ENCODE peak calls at places on chromosome 10, in four cellular contexts. L is NCI-H1092 treated with DMSO at 0.1 percent for 48 hours, W is iPS DF 6.9, K is hepatocyte. U is an unnamed sample.

GRCh38 chr10:4945706-4946348 is 17.4 kb upstream of the AKR1C1 start:
- DNase-seq in L (no peak), W (no peak), K (no peak), U (no peak)

GRCh38 chr10:97184971-97185325 is 811 bp downstream of the SLIT1 start:
- DNase-seq in L (no peak), W (no peak), K (no peak), U (no peak)

GRCh38 chr10:132158122-132158741 is 28.5 kb upstream of the DPYSL4 start:
- DNase-seq in L (no peak), W (no peak), K (no peak), U (no peak)

GRCh38 chr10:35274511-35275060 is 61.7 kb upstream of the CCNY start:
- DNase-seq in L (peak; percentile 20), W (no peak), K (no peak), U (no peak)

GRCh38 chr10:88243847-88244730 is 339.0 kb downstream of the RNLS start:
- DNase-seq in L (peak; percentile 64), W (no peak), K (peak; percentile 78), U (no peak)

GRCh38 chr10:132461103-132461682 is 64.2 kb downstream of the PWWP2B start:
- DNase-seq in L (no peak), W (no peak), K (no peak), U (no peak)

GRCh38 chr10:77940225-77940624 is 13.7 kb upstream of the DLG5 start:
- DNase-seq in L (no peak), W (no peak), K (no peak), U (no peak)

GRCh38 chr10:29728541-29729049 is 93.8 kb upstream of the SVIL start:
- DNase-seq in L (no peak), W (no peak), K (no peak), U (no peak)

GRCh38 chr10:109062371-109062770 is 860.9 kb downstream of the XPNPEP1 start:
- DNase-seq in L (no peak), W (no peak), K (peak; percentile 11), U (no peak)

GRCh38 chr10:133310399-133310755 is 1.7 kb downstream of the ZNF511 start:
- DNase-seq in L (no peak), W (no peak), K (no peak), U (no peak)

GRCh38 chr10:50369931-50370330 is 118.6 kb upstream of the ASAH2 start:
- DNase-seq in L (no peak), W (no peak), K (no peak), U (no peak)

GRCh38 chr10:96614515-96614914 is 27.7 kb upstream of the TM9SF3 start:
- DNase-seq in L (peak; percentile 25), W (no peak), K (peak; percentile 34), U (peak; percentile 95)

GRCh38 chr10:133127291-133128125 is 32.5 kb upstream of the KNDC1 start:
- DNase-seq in L (no peak), W (no peak), K (no peak), U (peak; percentile 44)

GRCh38 chr10:93554760-93555432 is 11.6 kb upstream of the FFAR4 start:
- DNase-seq in L (peak; percentile 47), W (peak; percentile 83), K (peak; percentile 87), U (peak; percentile 65)

GRCh38 chr10:98371421-98371820 is 43.6 kb downstream of the PYROXD2 start:
- DNase-seq in L (peak; percentile 1), W (no peak), K (no peak), U (no peak)

GRCh38 chr10:122286872-122287271 is 15.8 kb downstream of the BTBD16 start:
- DNase-seq in L (no peak), W (no peak), K (peak; percentile 40), U (no peak)

GRCh38 chr10:1215862-1216575 is 159.8 kb downstream of the WDR37 start:
- DNase-seq in L (no peak), W (no peak), K (no peak), U (no peak)

GRCh38 chr10:28403090-28403489 is 100.2 kb upstream of the MPP7 start:
- DNase-seq in L (no peak), W (no peak), K (no peak), U (no peak)

GRCh38 chr10:77188511-77188910 is 449.1 kb downstream of the KCNMA1 start:
- DNase-seq in L (no peak), W (no peak), K (no peak), U (no peak)

GRCh38 chr10:87678302-87678701 is 18.6 kb downstream of the PAPSS2 start:
- DNase-seq in L (no peak), W (no peak), K (no peak), U (no peak)

GRCh38 chr10:112732277-112732891 is 217.7 kb upstream of the TCF7L2 start:
- DNase-seq in L (no peak), W (no peak), K (no peak), U (no peak)

GRCh38 chr10:6838118-6838517 is 258.0 kb upstream of the PRKCQ start:
- DNase-seq in L (no peak), W (no peak), K (no peak), U (peak; percentile 45)

GRCh38 chr10:133357293-133358151 is at the start of gene FUOM:
- DNase-seq in L (no peak), W (no peak), K (peak; percentile 75), U (peak; percentile 77)

GRCh38 chr10:109780997-109781396 is 142.3 kb downstream of the XPNPEP1 start:
- DNase-seq in L (no peak), W (no peak), K (no peak), U (no peak)

GRCh38 chr10:98528166-98528784 is 81.5 kb upstream of the HPS1 start:
- DNase-seq in L (peak; percentile 67), W (no peak), K (no peak), U (no peak)

GRCh38 chr10:98374176-98374969 is 40.6 kb downstream of the PYROXD2 start:
- DNase-seq in L (no peak), W (no peak), K (no peak), U (no peak)

GRCh38 chr10:90047243-90047729 is 345.9 kb downstream of the KIF20B start:
- DNase-seq in L (no peak), W (no peak), K (no peak), U (no peak)

GRCh38 chr10:8378198-8378983 is 323.9 kb downstream of the GATA3 start:
- DNase-seq in L (no peak), W (no peak), K (no peak), U (no peak)

GRCh38 chr10:70901276-70901878 is 13.0 kb upstream of the PCBD1 start:
- DNase-seq in L (no peak), W (no peak), K (no peak), U (no peak)

GRCh38 chr10:133274751-133275682 is 1.7 kb downstream of the ADAM8 start:
- DNase-seq in L (no peak), W (no peak), K (peak; percentile 42), U (peak; percentile 69)

GRCh38 chr10:99528867-99529285 is 3.9 kb upstream of the NKX2-3 start:
- DNase-seq in L (no peak), W (no peak), K (no peak), U (no peak)

GRCh38 chr10:109676703-109677102 is 246.6 kb downstream of the XPNPEP1 start:
- DNase-seq in L (no peak), W (no peak), K (no peak), U (no peak)

GRCh38 chr10:44010873-44011602 is 362.4 kb upstream of the ZNF32 start:
- DNase-seq in L (no peak), W (no peak), K (no peak), U (no peak)

GRCh38 chr10:123863721-123864432 is 27.7 kb downstream of the CPXM2 start:
- DNase-seq in L (no peak), W (no peak), K (no peak), U (no peak)

GRCh38 chr10:44473146-44473545 is 88.2 kb upstream of the CXCL12 start:
- DNase-seq in L (no peak), W (no peak), K (no peak), U (no peak)

GRCh38 chr10:132961-133898 is 2.0 kb upstream of the ZMYND11 start:
- DNase-seq in L (no peak), W (no peak), K (peak; percentile 30), U (no peak)

GRCh38 chr10:32207544-32207943 is 139.4 kb downstream of the EPC1 start:
- DNase-seq in L (peak; percentile 11), W (no peak), K (peak; percentile 72), U (peak; percentile 66)

GRCh38 chr10:6513509-6513908 is 66.6 kb downstream of the PRKCQ start:
- DNase-seq in L (no peak), W (no peak), K (no peak), U (no peak)